ENCODE peak calls at places on chromosomes 2 and 18, in seven cellular contexts. N is GM23338, W is PC-9, P is keratinocyte, V is astrocyte, O is HCT116, I is hepatocyte. S is an unnamed sample.
A peak's percentile ranks its signal among the peaks of the same experiment; 100 is the strongest.

GRCh38 chr2:19031642-19032041 is 326.8 kb downstream of the OSR1 start:
- DNase-seq in V (no peak), O (no peak), P (no peak), N (no peak), W (no peak), I (no peak), S (no peak)

GRCh38 chr18:9474103-9474982 is 970 bp upstream of the RALBP1 start:
- DNase-seq in W (no peak), V (peak; percentile 79), N (peak; percentile 75), P (no peak), O (peak; percentile 72), I (peak; percentile 94), S (no peak)

GRCh38 chr2:8337321-8337720 is 344.5 kb upstream of the ID2 start:
- DNase-seq in O (no peak), P (no peak), N (no peak), W (no peak), V (no peak), I (no peak), S (peak; percentile 13)

GRCh38 chr2:128593518-128594272 is 275.0 kb upstream of the HS6ST1 start:
- DNase-seq in I (peak; percentile 53), V (peak; percentile 44), O (no peak), N (no peak), W (no peak), P (no peak), S (no peak)

GRCh38 chr2:158395166-158395565 is 61.4 kb downstream of the CCDC148 start:
- DNase-seq in P (no peak), W (no peak), N (no peak), I (peak; percentile 15), V (peak; percentile 38), O (no peak), S (no peak)

GRCh38 chr2:213187833-213188532 is 36.6 kb upstream of the IKZF2 start:
- DNase-seq in I (peak; percentile 19), O (no peak), P (no peak), N (peak; percentile 96), V (peak; percentile 68), W (peak; percentile 58), S (no peak)

GRCh38 chr18:41747723-41748242 is 207.3 kb upstream of the PIK3C3 start:
- DNase-seq in P (no peak), I (no peak), W (no peak), N (no peak), V (no peak), O (no peak), S (no peak)

GRCh38 chr2:21326152-21326551 is 202.4 kb downstream of the TDRD15 start:
- DNase-seq in N (no peak), O (no peak), V (no peak), I (peak; percentile 17), P (no peak), W (no peak), S (no peak)

GRCh38 chr18:74610216-74610615 is 12.5 kb downstream of the ZNF407 start:
- DNase-seq in W (no peak), N (no peak), O (no peak), I (no peak), P (no peak), V (no peak), S (no peak)

GRCh38 chr2:127194447-127194846 is 25.7 kb downstream of the CYP27C1 start:
- DNase-seq in O (no peak), P (no peak), W (no peak), I (no peak), V (no peak), N (no peak), S (no peak)

GRCh38 chr2:130332271-130333073 is 10.2 kb upstream of the IMP4 start:
- DNase-seq in I (peak; percentile 89), O (peak; percentile 53), W (peak; percentile 73), P (peak; percentile 33), V (peak; percentile 68), N (peak; percentile 82), S (peak; percentile 78)

GRCh38 chr2:3692375-3692774 is 11.0 kb upstream of the DCDC2C start:
- DNase-seq in W (no peak), I (no peak), P (no peak), V (no peak), O (peak; percentile 51), N (peak; percentile 63), S (peak; percentile 51)

GRCh38 chr2:135124924-135125886 is 73.1 kb downstream of the RAB3GAP1 start:
- DNase-seq in O (peak; percentile 62), P (peak; percentile 33), N (no peak), W (no peak), I (no peak), V (no peak), S (no peak)

GRCh38 chr2:217804786-217805678 is 197.8 kb downstream of the TNS1 start:
- DNase-seq in O (no peak), N (no peak), P (no peak), I (no peak), W (no peak), V (peak; percentile 53), S (no peak)

GRCh38 chr2:181399046-181399445 is 58.1 kb upstream of the ITGA4 start:
- DNase-seq in W (no peak), I (no peak), V (no peak), P (no peak), O (no peak), N (no peak), S (peak; percentile 33)

GRCh38 chr2:227703961-227704360 is 13.9 kb downstream of the SLC19A3 start:
- DNase-seq in O (no peak), P (peak; percentile 48), W (peak; percentile 23), N (no peak), V (peak; percentile 22), I (no peak), S (no peak)

GRCh38 chr2:235468978-235469694 is 24.7 kb upstream of the AGAP1 start:
- DNase-seq in N (peak; percentile 22), P (no peak), O (peak; percentile 67), W (peak; percentile 63), V (peak; percentile 81), I (peak; percentile 73), S (no peak)

GRCh38 chr2:190587106-190587505 is 52.6 kb upstream of the NEMP2 start:
- DNase-seq in P (no peak), I (no peak), V (no peak), N (no peak), W (no peak), O (no peak), S (no peak)

GRCh38 chr18:56565596-56566355 is 72.6 kb downstream of the TXNL1 start:
- DNase-seq in O (no peak), W (no peak), N (no peak), I (no peak), P (no peak), V (peak; percentile 92), S (no peak)

GRCh38 chr2:28399946-28400345 is 7.3 kb downstream of the FOSL2 start:
- DNase-seq in P (no peak), I (no peak), V (no peak), W (no peak), N (no peak), O (no peak), S (no peak)

GRCh38 chr2:48849770-48850169 is 94.2 kb upstream of the LHCGR start:
- DNase-seq in I (no peak), O (no peak), N (no peak), V (peak; percentile 92), W (no peak), P (peak; percentile 73), S (no peak)

GRCh38 chr2:86704482-86704971 is 15.6 kb upstream of the RMND5A start:
- DNase-seq in W (peak; percentile 60), I (peak; percentile 75), P (peak; percentile 56), V (peak; percentile 88), N (no peak), O (peak; percentile 75), S (no peak)

GRCh38 chr2:88199912-88200682 is 30.0 kb downstream of the THNSL2 start:
- DNase-seq in O (no peak), P (no peak), N (peak; percentile 77), V (no peak), W (no peak), I (peak; percentile 48), S (no peak)

GRCh38 chr2:239144713-239144999 is 256.2 kb downstream of the HDAC4 start:
- DNase-seq in W (no peak), V (no peak), O (no peak), N (no peak), P (no peak), I (no peak), S (no peak)

GRCh38 chr2:19860022-19860421 is 41.8 kb downstream of the TTC32 start:
- DNase-seq in V (no peak), N (no peak), O (no peak), I (no peak), W (no peak), P (no peak), S (no peak)

GRCh38 chr2:233091595-233092375 is 31.6 kb downstream of the INPP5D start:
- DNase-seq in N (no peak), O (no peak), V (no peak), P (no peak), I (no peak), W (no peak), S (no peak)
- H3K79me2 ChIP-seq in N (no peaks in the 10 kb centered on the region), O (no peaks in the 10 kb centered on the region), V (no peaks in the 10 kb centered on the region), P (no peaks in the 10 kb centered on the region), I (no peaks in the 10 kb centered on the region), W (no peaks in the 10 kb centered on the region), S (peaks cover 32% of the 10 kb centered on the region)

DNA sequence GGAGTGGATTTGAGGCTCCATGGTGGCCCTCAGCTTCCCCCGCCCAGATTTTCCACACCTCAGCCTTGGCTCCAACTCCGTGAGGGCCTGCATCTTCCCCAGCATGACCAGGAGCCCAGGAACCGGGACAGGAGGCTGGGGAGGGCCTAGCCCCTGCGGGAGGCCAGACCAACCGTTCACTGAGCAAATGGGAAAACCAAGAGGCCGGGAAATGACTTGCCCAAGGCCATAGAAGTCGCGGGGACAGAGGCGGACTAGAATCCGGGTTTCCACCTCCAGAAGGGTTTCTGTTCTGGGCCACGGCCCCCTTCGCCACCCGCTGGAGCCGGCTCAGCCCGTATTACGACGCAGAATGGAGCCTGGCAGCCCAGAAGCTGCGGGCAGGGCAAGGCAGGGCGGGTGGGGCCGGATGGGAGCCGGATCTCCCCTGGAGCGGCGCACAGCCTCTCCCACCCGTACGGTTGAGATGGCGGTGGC is 7.9 kb upstream of the CRYBA2 start:
- DNase-seq in I (peak; percentile 31), W (no peak), N (no peak), P (no peak), O (no peak), V (no peak), S (no peak)
- H3K4me3 ChIP-seq in I (peak overlapping the region; percentile 3), W (peak overlapping the region; percentile 55), N (peak overlapping the region; percentile 72), P (no peak overlapping the region), O (no peak overlapping the region), V (no peak overlapping the region), S (no peak overlapping the region)

GRCh38 chr2:120526997-120527945 is 181.3 kb downstream of the INHBB start:
- DNase-seq in I (no peak), N (no peak), O (no peak), V (no peak), W (no peak), P (no peak), S (no peak)
- H2AFZ ChIP-seq in I (no peak overlapping the region), N (no peak overlapping the region), O (no peak overlapping the region), V (no peak overlapping the region), W (no peak overlapping the region), P (no peak overlapping the region), S (no peak overlapping the region)

GRCh38 chr2:24638568-24638967 is 147.5 kb downstream of the NCOA1 start:
- DNase-seq in N (no peak), O (no peak), I (no peak), V (no peak), P (no peak), W (no peak), S (no peak)

GRCh38 chr2:24643051-24643450 is 150.1 kb downstream of the PTRHD1 start:
- DNase-seq in P (no peak), V (peak; percentile 16), N (no peak), O (no peak), W (no peak), I (no peak), S (no peak)

GRCh38 chr2:24644032-24644431 is 149.2 kb downstream of the PTRHD1 start:
- DNase-seq in I (no peak), O (no peak), N (no peak), P (no peak), V (no peak), W (no peak), S (no peak)

GRCh38 chr2:24642351-24642750 is 150.8 kb downstream of the PTRHD1 start:
- DNase-seq in O (no peak), V (no peak), N (no peak), I (no peak), W (no peak), P (no peak), S (no peak)
- H3K79me2 ChIP-seq in O (no peaks in the 10 kb centered on the region), V (no peaks in the 10 kb centered on the region), N (no peaks in the 10 kb centered on the region), I (peaks cover 27% of the 10 kb centered on the region), W (no peaks in the 10 kb centered on the region), P (no peaks in the 10 kb centered on the region), S (no peaks in the 10 kb centered on the region)

S was measured in OCI-LY7.